ENCODE peak calls at places on chromosomes 4 and X, in eight cellular contexts. One of them, this sample, is unnamed.

GRCh38 chrX:106201502-106202178 is 33.5 kb downstream of the PWWP3B start:
- DNase-seq in upper lobe of left lung: no peak
- DNase-seq in GM20000: no peak
- DNase-seq in astrocyte: no peak
- DNase-seq in AG09309: no peak
- DNase-seq in fibroblast of lung: no peak
- DNase-seq in PC-3: no peak
- DNase-seq in A549: no peak
- DNase-seq in this sample: peak; percentile 47

GRCh38 chr4:162839814-162840213 is 326.9 kb downstream of the NAF1 start:
- DNase-seq in GM20000: no peak
- DNase-seq in astrocyte: no peak
- DNase-seq in upper lobe of left lung: no peak
- DNase-seq in AG09309: no peak
- DNase-seq in A549: no peak
- DNase-seq in fibroblast of lung: no peak
- DNase-seq in PC-3: no peak
- DNase-seq in this sample: no peak

GRCh38 chr4:120870279-120870673 is 52.2 kb downstream of the PRDM5 start:
- DNase-seq in fibroblast of lung: no peak
- DNase-seq in GM20000: no peak
- DNase-seq in upper lobe of left lung: no peak
- DNase-seq in A549: no peak
- DNase-seq in PC-3: peak; percentile 3
- DNase-seq in astrocyte: no peak
- DNase-seq in AG09309: no peak
- DNase-seq in this sample: no peak

GRCh38 chrX:141879616-141880015 is 24.1 kb upstream of the MAGEC1 start:
- DNase-seq in GM20000: no peak
- DNase-seq in fibroblast of lung: no peak
- DNase-seq in upper lobe of left lung: no peak
- DNase-seq in AG09309: no peak
- DNase-seq in astrocyte: no peak
- DNase-seq in A549: no peak
- DNase-seq in PC-3: peak; percentile 32
- DNase-seq in this sample: no peak

GRCh38 chr4:53309321-53310020 is 56.4 kb downstream of the SCFD2 start:
- DNase-seq in PC-3: no peak
- DNase-seq in A549: no peak
- DNase-seq in GM20000: no peak
- DNase-seq in AG09309: no peak
- DNase-seq in astrocyte: no peak
- DNase-seq in fibroblast of lung: no peak
- DNase-seq in upper lobe of left lung: no peak
- DNase-seq in this sample: no peak

GRCh38 chrX:133918326-133918725 is 67.1 kb downstream of the GPC3 start:
- DNase-seq in GM20000: no peak
- DNase-seq in A549: no peak
- DNase-seq in upper lobe of left lung: no peak
- DNase-seq in AG09309: no peak
- DNase-seq in fibroblast of lung: no peak
- DNase-seq in astrocyte: no peak
- DNase-seq in PC-3: no peak
- DNase-seq in this sample: no peak

GRCh38 chrX:70338290-70338689 is 48.4 kb downstream of the KIF4A start:
- DNase-seq in upper lobe of left lung: no peak
- DNase-seq in AG09309: no peak
- DNase-seq in PC-3: no peak
- DNase-seq in GM20000: no peak
- DNase-seq in A549: no peak
- DNase-seq in fibroblast of lung: no peak
- DNase-seq in astrocyte: no peak
- DNase-seq in this sample: no peak

GRCh38 chr4:111934294-111934693 is 211.0 kb upstream of the FAM241A start:
- DNase-seq in astrocyte: no peak
- DNase-seq in AG09309: no peak
- DNase-seq in A549: no peak
- DNase-seq in fibroblast of lung: no peak
- DNase-seq in PC-3: no peak
- DNase-seq in GM20000: no peak
- DNase-seq in upper lobe of left lung: no peak
- DNase-seq in this sample: no peak

GRCh38 chrX:6225307-6226052 is 3.2 kb downstream of the NLGN4X start:
- DNase-seq in GM20000: no peak
- DNase-seq in astrocyte: no peak
- DNase-seq in A549: no peak
- DNase-seq in fibroblast of lung: no peak
- DNase-seq in AG09309: no peak
- DNase-seq in PC-3: no peak
- DNase-seq in upper lobe of left lung: no peak
- DNase-seq in this sample: no peak

GRCh38 chrX:21989415-21989814 is 42.7 kb upstream of the PHEX start:
- DNase-seq in astrocyte: no peak
- DNase-seq in AG09309: no peak
- DNase-seq in fibroblast of lung: no peak
- DNase-seq in A549: no peak
- DNase-seq in PC-3: no peak
- DNase-seq in upper lobe of left lung: no peak
- DNase-seq in GM20000: peak; percentile 5
- DNase-seq in this sample: no peak

GRCh38 chr4:184306949-184307348 is 89.3 kb upstream of the ENPP6 start:
- DNase-seq in PC-3: peak; percentile 71
- DNase-seq in fibroblast of lung: no peak
- DNase-seq in A549: no peak
- DNase-seq in GM20000: no peak
- DNase-seq in astrocyte: peak; percentile 27
- DNase-seq in upper lobe of left lung: no peak
- DNase-seq in AG09309: peak; percentile 3
- DNase-seq in this sample: no peak

GRCh38 chr4:158162637-158163036 is 10.2 kb downstream of the GASK1B start:
- DNase-seq in GM20000: no peak
- DNase-seq in astrocyte: no peak
- DNase-seq in AG09309: no peak
- DNase-seq in fibroblast of lung: no peak
- DNase-seq in PC-3: no peak
- DNase-seq in upper lobe of left lung: no peak
- DNase-seq in A549: peak; percentile 17
- DNase-seq in this sample: no peak

GRCh38 chrX:54029543-54030143 is 14.6 kb downstream of the PHF8 start:
- DNase-seq in astrocyte: no peak
- DNase-seq in GM20000: no peak
- DNase-seq in upper lobe of left lung: peak; percentile 48
- DNase-seq in PC-3: no peak
- DNase-seq in fibroblast of lung: no peak
- DNase-seq in AG09309: no peak
- DNase-seq in A549: no peak
- DNase-seq in this sample: no peak

GRCh38 chr4:126661194-126661593 is 971.6 kb upstream of the INTU start:
- DNase-seq in AG09309: no peak
- DNase-seq in A549: no peak
- DNase-seq in astrocyte: peak; percentile 41
- DNase-seq in upper lobe of left lung: no peak
- DNase-seq in GM20000: no peak
- DNase-seq in PC-3: no peak
- DNase-seq in fibroblast of lung: no peak
- DNase-seq in this sample: no peak

GRCh38 chr4:65007841-65008439 is 598.7 kb upstream of the TECRL start:
- DNase-seq in A549: peak; percentile 2
- DNase-seq in PC-3: peak; percentile 86
- DNase-seq in GM20000: peak; percentile 10
- DNase-seq in AG09309: peak; percentile 2
- DNase-seq in fibroblast of lung: no peak
- DNase-seq in astrocyte: peak; percentile 42
- DNase-seq in upper lobe of left lung: no peak
- DNase-seq in this sample: peak; percentile 11

GRCh38 chr4:182495111-182495510 is 251.9 kb downstream of the TENM3 start:
- DNase-seq in astrocyte: no peak
- DNase-seq in PC-3: no peak
- DNase-seq in GM20000: no peak
- DNase-seq in fibroblast of lung: no peak
- DNase-seq in upper lobe of left lung: no peak
- DNase-seq in AG09309: no peak
- DNase-seq in A549: no peak
- DNase-seq in this sample: no peak

DNA sequence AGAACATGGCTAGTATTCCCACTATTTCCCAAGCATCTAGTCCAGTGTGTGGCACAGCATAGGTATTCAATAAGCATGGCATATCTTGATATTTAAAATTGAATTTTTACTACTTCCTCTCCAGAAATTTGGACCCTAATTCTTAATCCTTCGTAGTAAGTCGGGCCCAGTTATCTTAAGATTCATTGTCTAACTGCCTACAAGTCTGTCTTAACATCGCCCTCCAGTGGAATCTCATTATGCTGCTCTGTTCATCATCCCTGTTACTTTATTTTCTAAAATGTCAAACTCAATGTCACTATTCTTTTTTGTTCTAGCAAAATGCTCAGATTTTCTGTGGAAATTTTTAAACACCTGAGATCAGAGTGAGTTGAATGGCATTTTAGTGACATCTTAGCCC is 606.2 kb downstream of the KLHL13 start:
- DNase-seq in GM20000: no peak
- DNase-seq in AG09309: no peak
- DNase-seq in upper lobe of left lung: no peak
- DNase-seq in A549: no peak
- DNase-seq in astrocyte: no peak
- DNase-seq in fibroblast of lung: no peak
- DNase-seq in PC-3: no peak
- DNase-seq in this sample: no peak
- TF ChIP-seq CTCF in GM20000: no peak
- TF ChIP-seq CTCF in AG09309: no peak
- TF ChIP-seq CTCF in upper lobe of left lung: no peak
- TF ChIP-seq CTCF in A549: no peak
- TF ChIP-seq CTCF in astrocyte: no peak
- TF ChIP-seq CTCF in fibroblast of lung: no peak
- TF ChIP-seq CTCF in PC-3: no peak
- TF ChIP-seq CTCF in this sample: peak; percentile 35

GRCh38 chr4:84678976-84679744 is 96.2 kb downstream of the CDS1 start:
- DNase-seq in fibroblast of lung: no peak
- DNase-seq in GM20000: no peak
- DNase-seq in AG09309: no peak
- DNase-seq in upper lobe of left lung: no peak
- DNase-seq in PC-3: no peak
- DNase-seq in A549: no peak
- DNase-seq in astrocyte: no peak
- DNase-seq in this sample: no peak

GRCh38 chr4:84683065-84683464 is 100.1 kb downstream of the CDS1 start:
- DNase-seq in upper lobe of left lung: no peak
- DNase-seq in astrocyte: no peak
- DNase-seq in A549: no peak
- DNase-seq in fibroblast of lung: no peak
- DNase-seq in PC-3: no peak
- DNase-seq in GM20000: no peak
- DNase-seq in AG09309: no peak
- DNase-seq in this sample: no peak

GRCh38 chr4:84680956-84681355 is 98.0 kb downstream of the CDS1 start:
- DNase-seq in upper lobe of left lung: no peak
- DNase-seq in PC-3: no peak
- DNase-seq in GM20000: no peak
- DNase-seq in fibroblast of lung: no peak
- DNase-seq in astrocyte: no peak
- DNase-seq in AG09309: no peak
- DNase-seq in A549: no peak
- DNase-seq in this sample: no peak

GRCh38 chr4:84683486-84683885 is 100.6 kb downstream of the CDS1 start:
- DNase-seq in PC-3: no peak
- DNase-seq in fibroblast of lung: no peak
- DNase-seq in GM20000: no peak
- DNase-seq in AG09309: no peak
- DNase-seq in upper lobe of left lung: peak; percentile 51
- DNase-seq in A549: no peak
- DNase-seq in astrocyte: no peak
- DNase-seq in this sample: no peak

DNA sequence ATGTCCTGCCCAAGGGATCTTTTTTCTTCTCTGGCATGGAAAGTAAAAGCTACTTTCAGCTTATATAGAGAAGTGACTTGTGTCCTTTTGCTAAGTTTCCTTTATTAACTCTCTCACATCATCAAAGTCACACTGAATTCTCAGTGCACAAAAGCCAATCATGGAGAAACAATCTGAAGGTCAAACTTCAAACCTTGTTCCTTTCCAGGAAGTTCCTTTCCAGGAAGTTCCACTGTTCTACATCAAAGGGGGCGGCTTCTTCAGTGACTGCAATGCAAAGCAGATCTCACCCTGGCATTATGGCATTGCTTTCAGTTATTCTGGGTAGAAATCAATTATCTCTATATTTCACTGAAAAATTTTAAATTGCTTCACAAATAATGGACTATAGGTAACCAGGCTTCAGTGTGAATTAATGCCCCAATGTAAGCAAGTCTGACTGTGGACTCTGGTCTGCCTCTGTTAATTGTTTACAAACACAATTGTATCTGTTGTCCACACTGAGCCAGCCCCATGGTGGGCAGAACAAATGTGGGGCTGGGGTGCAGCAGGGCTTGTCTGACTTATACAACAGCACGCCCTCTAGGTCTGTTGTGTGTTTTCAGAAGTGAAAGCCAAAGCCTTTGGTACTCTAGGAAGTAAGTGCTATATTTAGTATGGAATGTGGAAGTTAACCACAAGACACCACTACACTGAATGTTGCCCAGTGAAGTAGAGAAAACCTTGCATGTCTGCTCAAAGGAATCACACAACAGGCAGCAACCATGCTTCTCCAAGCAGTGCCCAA is 98.8 kb downstream of the CDS1 start:
- DNase-seq in GM20000: no peak
- DNase-seq in A549: no peak
- DNase-seq in fibroblast of lung: peak; percentile 74
- DNase-seq in PC-3: peak; percentile 40
- DNase-seq in astrocyte: peak; percentile 89
- DNase-seq in upper lobe of left lung: peak; percentile 38
- DNase-seq in AG09309: peak; percentile 45
- DNase-seq in this sample: no peak
- TF ChIP-seq CTCF in GM20000: no peak
- TF ChIP-seq CTCF in A549: no peak
- TF ChIP-seq CTCF in fibroblast of lung: no peak
- TF ChIP-seq CTCF in PC-3: peak; percentile 21
- TF ChIP-seq CTCF in astrocyte: peak; percentile 4
- TF ChIP-seq CTCF in upper lobe of left lung: peak; percentile 20
- TF ChIP-seq CTCF in AG09309: peak; percentile 4
- TF ChIP-seq CTCF in this sample: no peak

GRCh38 chrX:153411255-153411987 is at the start of gene ZFP92:
- DNase-seq in A549: no peak
- DNase-seq in GM20000: peak; percentile 86
- DNase-seq in upper lobe of left lung: peak; percentile 36
- DNase-seq in AG09309: no peak
- DNase-seq in astrocyte: no peak
- DNase-seq in PC-3: no peak
- DNase-seq in fibroblast of lung: no peak
- DNase-seq in this sample: peak; percentile 39
- TF ChIP-seq CTCF in A549: no peak
- TF ChIP-seq CTCF in GM20000: no peak
- TF ChIP-seq CTCF in upper lobe of left lung: no peak
- TF ChIP-seq CTCF in AG09309: no peak
- TF ChIP-seq CTCF in astrocyte: no peak
- TF ChIP-seq CTCF in PC-3: no peak
- TF ChIP-seq CTCF in fibroblast of lung: no peak
- TF ChIP-seq CTCF in this sample: no peak

DNA sequence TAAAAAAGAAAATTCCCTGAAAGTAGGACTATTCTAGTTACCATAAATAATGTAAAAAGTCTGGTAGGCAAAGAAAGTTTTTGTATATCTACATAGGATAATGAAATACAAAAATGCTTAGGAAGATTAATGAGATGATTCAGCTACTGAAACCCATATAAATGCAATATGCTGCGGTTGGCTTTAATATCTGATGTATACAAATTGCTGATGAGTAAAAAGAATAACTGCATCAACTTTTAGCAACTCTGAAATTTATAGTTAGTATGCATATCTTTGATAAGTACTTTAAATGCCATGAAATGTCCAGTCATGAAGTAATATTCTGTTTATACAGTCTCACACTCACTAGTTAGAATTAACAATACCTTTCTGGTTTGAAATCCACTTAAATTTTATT is 404.8 kb downstream of the TLL1 start:
- DNase-seq in upper lobe of left lung: no peak
- DNase-seq in astrocyte: peak; percentile 35
- DNase-seq in PC-3: peak; percentile 28
- DNase-seq in A549: no peak
- DNase-seq in fibroblast of lung: no peak
- DNase-seq in AG09309: no peak
- DNase-seq in GM20000: no peak
- DNase-seq in this sample: no peak
- TF ChIP-seq CTCF in upper lobe of left lung: no peak
- TF ChIP-seq CTCF in astrocyte: no peak
- TF ChIP-seq CTCF in PC-3: no peak
- TF ChIP-seq CTCF in A549: no peak
- TF ChIP-seq CTCF in fibroblast of lung: no peak
- TF ChIP-seq CTCF in AG09309: no peak
- TF ChIP-seq CTCF in GM20000: no peak
- TF ChIP-seq CTCF in this sample: no peak